ENCODE peak calls at places on chromosomes 13 and 19, in seven cellular contexts. S is type B pancreatic cell; H is stimulated activated CD8-positive, alpha-beta memory T cell treated with anti-CD3 and anti-CD28 coated beads, Interleukin-7, amount 100 ng/mL, for 1 hour; Z is HT-29; O is A549; X is EL; Y is stomach. K is an unnamed sample.

GRCh38 chr19:13640611-13641010 is 123.7 kb upstream of the MRI1 start:
- DNase-seq in S (no peak), X (no peak), Z (no peak), H (no peak), Y (no peak), O (no peak), K (no peak)

GRCh38 chr13:77789386-77789785 is 91.9 kb downstream of the SLAIN1 start:
- DNase-seq in S (no peak), Y (no peak), X (no peak), H (no peak), O (no peak), Z (no peak), K (no peak)

GRCh38 chr13:110520431-110521295 is 40.9 kb downstream of the RAB20 start:
- DNase-seq in S (no peak), X (no peak), Z (peak; percentile 18), H (no peak), Y (peak; percentile 68), O (no peak), K (peak; percentile 93)

GRCh38 chr13:112907916-112908315 is 61.1 kb upstream of the MCF2L start:
- DNase-seq in H (no peak), S (no peak), X (no peak), Z (no peak), Y (no peak), O (no peak), K (no peak)

GRCh38 chr13:113798200-113798811 is 39.3 kb downstream of the TMEM255B start:
- DNase-seq in Y (no peak), S (no peak), Z (no peak), H (no peak), O (no peak), X (no peak), K (no peak)

GRCh38 chr19:43726736-43727592 is 11.1 kb downstream of the IRGC start:
- DNase-seq in H (no peak), Z (peak; percentile 8), Y (no peak), O (no peak), S (no peak), X (no peak), K (peak; percentile 29)

GRCh38 chr19:30070970-30071632 is 129.1 kb downstream of the URI1 start:
- DNase-seq in S (no peak), Z (no peak), H (no peak), X (no peak), O (no peak), Y (no peak), K (no peak)

GRCh38 chr13:98575009-98575866 is 1.7 kb downstream of the STK24 start:
- DNase-seq in Y (no peak), X (peak; percentile 17), H (no peak), Z (peak; percentile 66), O (no peak), S (no peak), K (peak; percentile 40)

GRCh38 chr13:75437582-75438318 is 44.2 kb downstream of the TBC1D4 start:
- DNase-seq in H (no peak), S (no peak), Z (no peak), O (no peak), X (peak; percentile 19), Y (no peak), K (peak; percentile 66)

GRCh38 chr19:11091343-11092153 is 2.3 kb downstream of the LDLR start:
- DNase-seq in X (peak; percentile 95), Z (peak; percentile 90), Y (peak; percentile 67), O (peak; percentile 50), S (no peak), H (peak; percentile 37), K (peak; percentile 90)

GRCh38 chr13:106455190-106455589 is 80.3 kb downstream of the EFNB2 start:
- DNase-seq in O (no peak), Y (no peak), S (no peak), H (no peak), X (no peak), Z (no peak), K (no peak)

GRCh38 chr19:35000647-35001501 is 751 bp downstream of the GRAMD1A start:
- DNase-seq in X (peak; percentile 30), H (no peak), O (peak; percentile 70), S (no peak), Z (no peak), Y (no peak), K (peak; percentile 52)

K was measured in cardiac fibroblast.